ENCODE peak calls at places on chromosomes 16 and 17, in eight cellular contexts. K is DND-41; C is H7; W is myocyte; S is epithelial cell of esophagus; F is small intestine; Z is naive thymus-derived CD8-positive, alpha-beta T cell; L is heart right ventricle. Q is an unnamed sample.

GRCh38 chr17:58630883-58631522 is 60.8 kb downstream of the TEX14 start:
- DNase-seq in K (no peak), C (peak), W (no peak), S (no peak), F (no peak), Z (no peak), L (peak), Q (peak)

GRCh38 chr16:676565-677297 is 1.3 kb downstream of the RHBDL1 start:
- DNase-seq in K (no peak), C (peak), W (no peak), S (peak), F (peak), Z (no peak), L (no peak), Q (no peak)

GRCh38 chr16:67928147-67928546 is 3.5 kb downstream of the CTRL start:
- DNase-seq in K (no peak), C (no peak), W (no peak), S (no peak), F (no peak), Z (no peak), L (no peak), Q (no peak)

GRCh38 chr17:57593739-57594462 is 151.2 kb downstream of the CCDC182 start:
- DNase-seq in K (no peak), C (peak), W (no peak), S (no peak), F (no peak), Z (no peak), L (no peak), Q (no peak)

GRCh38 chr17:12979826-12980500 is 37.9 kb downstream of the ELAC2 start:
- DNase-seq in K (no peak), C (no peak), W (no peak), S (no peak), F (no peak), Z (no peak), L (no peak), Q (no peak)

GRCh38 chr17:63696381-63696961 is 3.5 kb downstream of the LIMD2 start:
- DNase-seq in K (peak), C (peak), W (peak), S (no peak), F (no peak), Z (peak), L (no peak), Q (peak)

GRCh38 chr17:4516740-4517139 is 18.1 kb downstream of the SPNS2 start:
- DNase-seq in K (no peak), C (no peak), W (no peak), S (no peak), F (no peak), Z (no peak), L (no peak), Q (no peak)

GRCh38 chr16:87541004-87541881 is 48.4 kb upstream of the ZCCHC14 start:
- DNase-seq in K (no peak), C (peak), W (peak), S (no peak), F (peak), Z (no peak), L (peak), Q (no peak)

GRCh38 chr16:72112906-72113615 is 19.4 kb downstream of the DHX38 start:
- DNase-seq in K (no peak), C (no peak), W (no peak), S (peak), F (no peak), Z (no peak), L (no peak), Q (no peak)

GRCh38 chr17:4365628-4366311 is 705 bp downstream of the UBE2G1 start:
- DNase-seq in K (peak), C (peak), W (peak), S (peak), F (peak), Z (peak), L (peak), Q (no peak)

GRCh38 chr17:61635913-61636432 is 45.0 kb upstream of the NACA2 start:
- DNase-seq in K (peak), C (no peak), W (peak), S (peak), F (peak), Z (no peak), L (no peak), Q (peak)

GRCh38 chr17:81285179-81285878 is 9.8 kb downstream of the SLC38A10 start:
- DNase-seq in K (peak), C (peak), W (no peak), S (no peak), F (peak), Z (no peak), L (peak), Q (no peak)

GRCh38 chr17:65797809-65798208 is 236.4 kb upstream of the AXIN2 start:
- DNase-seq in K (no peak), C (peak), W (no peak), S (peak), F (no peak), Z (no peak), L (no peak), Q (no peak)

GRCh38 chr17:36611345-36612072 is 10.1 kb downstream of the MRM1 start:
- DNase-seq in K (no peak), C (no peak), W (peak), S (peak), F (no peak), Z (no peak), L (no peak), Q (no peak)